ENCODE peak calls at places on chromosomes 1 and 21, in five cellular contexts. One of them, this sample, is unnamed. For H3K4me1, the result is how much of the 10 kb centered on the place peaks cover.

GRCh38 chr21:38520511-38520910 is 22.2 kb upstream of the ERG start:
- DNase-seq in GM23248: no peak
- DNase-seq in prostate gland: no peak
- DNase-seq in tibial artery: no peak
- DNase-seq in Peyer's patch: no peak
- DNase-seq in this sample: no peak

GRCh38 chr1:221714227-221715116 is 27.4 kb downstream of the DUSP10 start:
- DNase-seq in GM23248: no peak
- DNase-seq in tibial artery: no peak
- DNase-seq in prostate gland: no peak
- DNase-seq in Peyer's patch: no peak
- DNase-seq in this sample: no peak

GRCh38 chr1:88595355-88595754 is 88.7 kb upstream of the PKN2 start:
- DNase-seq in Peyer's patch: no peak
- DNase-seq in prostate gland: no peak
- DNase-seq in GM23248: peak
- DNase-seq in tibial artery: no peak
- DNase-seq in this sample: no peak

GRCh38 chr1:228332797-228333738 is 73.6 kb downstream of the TRIM11 start:
- DNase-seq in tibial artery: no peak
- DNase-seq in Peyer's patch: peak
- DNase-seq in prostate gland: no peak
- DNase-seq in GM23248: no peak
- DNase-seq in this sample: peak

GRCh38 chr1:108913105-108913948 is 36.5 kb downstream of the GPSM2 start:
- DNase-seq in Peyer's patch: no peak
- DNase-seq in tibial artery: no peak
- DNase-seq in GM23248: no peak
- DNase-seq in prostate gland: no peak
- DNase-seq in this sample: no peak

GRCh38 chr1:119286587-119287181 is 81.9 kb upstream of the HAO2 start:
- DNase-seq in GM23248: peak
- DNase-seq in tibial artery: no peak
- DNase-seq in prostate gland: peak
- DNase-seq in Peyer's patch: no peak
- DNase-seq in this sample: no peak

GRCh38 chr1:221494670-221495069 is 247.2 kb downstream of the DUSP10 start:
- DNase-seq in tibial artery: no peak
- DNase-seq in prostate gland: no peak
- DNase-seq in GM23248: peak
- DNase-seq in Peyer's patch: no peak
- DNase-seq in this sample: no peak

GRCh38 chr1:78651247-78651646 is 1.6 kb downstream of the IFI44 start:
- DNase-seq in tibial artery: no peak
- DNase-seq in prostate gland: no peak
- DNase-seq in GM23248: no peak
- DNase-seq in Peyer's patch: peak
- DNase-seq in this sample: no peak

GRCh38 chr1:232378266-232379041 is 251.5 kb downstream of the SIPA1L2 start:
- DNase-seq in GM23248: no peak
- DNase-seq in prostate gland: peak
- DNase-seq in Peyer's patch: no peak
- DNase-seq in tibial artery: no peak
- DNase-seq in this sample: no peak

DNA sequence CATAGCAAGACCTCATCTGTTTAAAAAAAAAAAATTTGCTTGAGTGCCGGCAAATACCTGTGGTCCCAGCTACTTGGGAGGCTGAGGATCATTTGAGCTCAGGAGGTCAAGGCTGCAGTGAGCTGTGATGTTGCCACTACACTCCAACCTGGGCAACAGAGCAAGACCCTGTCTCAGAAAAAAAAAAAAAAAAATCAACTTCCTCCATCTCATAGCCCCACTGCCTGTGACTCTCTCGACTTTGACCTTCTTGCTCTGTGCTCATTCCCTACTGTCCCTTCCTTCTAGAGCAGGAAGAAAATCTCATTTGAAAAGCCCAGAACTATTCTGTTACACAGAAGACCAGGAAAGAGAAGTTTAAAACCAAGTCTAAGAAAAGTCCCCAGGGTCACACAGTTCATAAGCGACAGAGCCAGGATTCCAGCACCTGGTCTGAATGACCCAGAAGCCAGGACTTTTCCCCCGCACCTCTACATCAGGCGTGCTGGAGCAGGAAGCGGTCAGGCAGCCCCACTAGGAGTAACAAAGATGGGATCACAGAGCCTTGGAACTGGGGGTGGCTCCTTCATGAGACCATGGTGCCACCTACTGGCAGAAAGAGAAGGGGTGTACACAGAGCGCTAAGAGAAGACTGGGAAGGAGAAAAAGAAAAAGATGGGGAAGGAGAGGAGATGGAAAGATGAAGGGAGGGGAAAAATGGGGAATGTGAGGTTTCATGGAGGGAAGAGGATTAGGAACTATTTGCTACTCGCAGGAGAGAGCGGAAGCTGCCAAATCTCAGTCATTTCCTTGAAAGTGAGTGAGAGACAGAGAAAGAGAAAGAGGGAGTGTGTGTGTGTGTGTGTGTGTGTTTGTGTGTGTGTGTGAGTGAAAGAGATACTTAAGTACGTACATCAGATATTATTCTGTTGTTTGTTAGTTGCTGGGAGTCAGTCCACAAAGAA is 3.1 kb upstream of the P3R3URF start:
- DNase-seq in Peyer's patch: peak
- DNase-seq in prostate gland: peak
- DNase-seq in tibial artery: peak
- DNase-seq in GM23248: peak
- DNase-seq in this sample: peak
- H3K4me1 ChIP-seq in Peyer's patch: under half
- H3K4me1 ChIP-seq in prostate gland: under half
- H3K4me1 ChIP-seq in tibial artery: under half
- H3K4me1 ChIP-seq in GM23248: under half
- H3K4me1 ChIP-seq in this sample: under half

GRCh38 chr1:212595787-212596714 is 12.5 kb upstream of the ATF3 start:
- DNase-seq in GM23248: peak
- DNase-seq in tibial artery: no peak
- DNase-seq in Peyer's patch: peak
- DNase-seq in prostate gland: peak
- DNase-seq in this sample: no peak

GRCh38 chr1:212595229-212595628 is 13.3 kb upstream of the ATF3 start:
- DNase-seq in prostate gland: no peak
- DNase-seq in tibial artery: no peak
- DNase-seq in GM23248: no peak
- DNase-seq in Peyer's patch: no peak
- DNase-seq in this sample: no peak

GRCh38 chr1:212596798-212597197 is 11.8 kb upstream of the ATF3 start:
- DNase-seq in Peyer's patch: no peak
- DNase-seq in GM23248: no peak
- DNase-seq in tibial artery: no peak
- DNase-seq in prostate gland: no peak
- DNase-seq in this sample: no peak

GRCh38 chr1:212600071-212600915 is 8.3 kb upstream of the ATF3 start:
- DNase-seq in GM23248: no peak
- DNase-seq in prostate gland: no peak
- DNase-seq in tibial artery: no peak
- DNase-seq in Peyer's patch: no peak
- DNase-seq in this sample: no peak

DNA sequence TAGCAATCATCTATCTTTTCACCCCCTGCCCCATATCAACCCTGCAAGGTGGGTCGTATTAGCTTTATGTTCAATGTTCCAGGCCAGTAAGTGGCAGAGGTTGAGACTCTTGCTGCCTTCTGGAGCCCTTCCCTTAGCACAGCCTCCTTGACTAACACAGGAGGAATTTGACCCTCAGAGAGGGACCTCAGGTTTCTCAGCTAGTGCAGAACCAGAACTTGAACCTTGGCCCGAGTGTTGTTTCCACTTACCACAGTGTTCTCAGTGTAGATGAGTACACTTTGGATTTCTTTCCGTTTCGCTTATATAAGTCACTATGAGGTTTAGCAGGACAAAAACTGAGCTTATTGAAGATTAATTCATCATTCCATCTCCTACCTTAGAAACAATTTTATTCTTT is 11.1 kb upstream of the ATF3 start:
- DNase-seq in Peyer's patch: peak
- DNase-seq in tibial artery: no peak
- DNase-seq in GM23248: no peak
- DNase-seq in prostate gland: no peak
- DNase-seq in this sample: no peak
- H3K4me1 ChIP-seq in Peyer's patch: under half
- H3K4me1 ChIP-seq in tibial artery: under half
- H3K4me1 ChIP-seq in GM23248: under half
- H3K4me1 ChIP-seq in prostate gland: under half
- H3K4me1 ChIP-seq in this sample: under half

GRCh38 chr1:32651461-32652073 is 559 bp downstream of the RBBP4 start:
- DNase-seq in tibial artery: no peak
- DNase-seq in prostate gland: no peak
- DNase-seq in Peyer's patch: no peak
- DNase-seq in GM23248: peak
- DNase-seq in this sample: no peak

GRCh38 chr1:32650752-32651460 is at the start of gene RBBP4:
- DNase-seq in tibial artery: peak
- DNase-seq in prostate gland: peak
- DNase-seq in Peyer's patch: peak
- DNase-seq in GM23248: peak
- DNase-seq in this sample: peak

GRCh38 chr1:32652244-32652962 is 1.4 kb downstream of the RBBP4 start:
- DNase-seq in tibial artery: no peak
- DNase-seq in prostate gland: no peak
- DNase-seq in Peyer's patch: no peak
- DNase-seq in GM23248: no peak
- DNase-seq in this sample: no peak

GRCh38 chr1:32647308-32648134 is 2.8 kb downstream of the ZBTB8OS start:
- DNase-seq in GM23248: no peak
- DNase-seq in Peyer's patch: no peak
- DNase-seq in tibial artery: no peak
- DNase-seq in prostate gland: no peak
- DNase-seq in this sample: peak

DNA sequence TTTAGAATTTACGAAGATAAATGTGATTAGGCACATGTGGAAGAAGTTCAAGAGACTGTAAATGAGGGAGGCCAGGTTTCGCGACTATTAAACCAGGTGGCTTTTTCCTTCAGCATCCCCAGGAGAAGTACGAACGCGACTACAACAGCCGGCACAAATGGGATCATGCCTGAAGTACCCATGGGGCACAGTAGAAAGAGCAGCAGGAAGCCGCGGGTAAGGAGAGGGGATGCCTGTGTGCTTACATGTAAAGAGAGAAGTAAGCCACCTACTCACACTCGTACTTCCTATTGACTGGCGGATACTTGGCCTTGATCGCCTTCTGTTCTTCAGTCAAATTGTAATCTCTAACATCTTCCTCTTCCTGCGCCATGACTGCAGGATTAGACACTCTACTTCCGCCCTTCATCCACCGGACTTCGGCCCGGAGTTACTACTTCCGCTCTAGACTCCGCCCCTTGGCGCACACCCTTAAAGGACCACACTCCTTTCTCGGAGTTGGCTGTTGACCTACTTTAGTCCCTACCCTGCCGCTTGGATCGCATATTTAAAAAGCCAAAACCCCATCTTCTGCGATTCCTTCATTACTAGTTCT is at the start of gene ZBTB8OS:
- DNase-seq in Peyer's patch: peak
- DNase-seq in GM23248: peak
- DNase-seq in tibial artery: peak
- DNase-seq in prostate gland: peak
- DNase-seq in this sample: peak
- H3K4me1 ChIP-seq in Peyer's patch: under half
- H3K4me1 ChIP-seq in GM23248: under half
- H3K4me1 ChIP-seq in tibial artery: under half
- H3K4me1 ChIP-seq in prostate gland: under half
- H3K4me1 ChIP-seq in this sample: under half

DNA sequence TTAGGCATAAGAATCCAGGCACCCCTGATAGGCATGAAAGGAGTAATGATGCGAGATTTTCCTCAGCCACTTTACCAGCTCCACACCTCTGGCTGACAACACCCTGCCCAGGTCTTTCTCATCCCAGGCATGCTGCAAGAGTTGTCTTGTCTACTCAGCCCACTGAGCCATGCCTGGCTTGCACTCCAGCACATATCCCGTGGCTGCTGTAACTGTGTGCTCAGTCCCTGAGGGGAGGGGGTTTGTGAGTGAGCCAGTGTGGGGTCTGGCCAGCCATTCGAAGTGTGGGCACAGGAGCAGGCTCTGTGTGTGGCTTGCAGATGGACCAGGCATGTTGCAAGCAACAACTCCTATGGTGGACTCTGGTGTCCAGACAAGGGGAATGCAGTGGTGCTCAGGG is 529.6 kb downstream of the ADGRL2 start:
- DNase-seq in Peyer's patch: no peak
- DNase-seq in tibial artery: no peak
- DNase-seq in GM23248: no peak
- DNase-seq in prostate gland: no peak
- DNase-seq in this sample: no peak
- H3K4me1 ChIP-seq in Peyer's patch: under half
- H3K4me1 ChIP-seq in tibial artery: under half
- H3K4me1 ChIP-seq in GM23248: under half
- H3K4me1 ChIP-seq in prostate gland: under half
- H3K4me1 ChIP-seq in this sample: under half

DNA sequence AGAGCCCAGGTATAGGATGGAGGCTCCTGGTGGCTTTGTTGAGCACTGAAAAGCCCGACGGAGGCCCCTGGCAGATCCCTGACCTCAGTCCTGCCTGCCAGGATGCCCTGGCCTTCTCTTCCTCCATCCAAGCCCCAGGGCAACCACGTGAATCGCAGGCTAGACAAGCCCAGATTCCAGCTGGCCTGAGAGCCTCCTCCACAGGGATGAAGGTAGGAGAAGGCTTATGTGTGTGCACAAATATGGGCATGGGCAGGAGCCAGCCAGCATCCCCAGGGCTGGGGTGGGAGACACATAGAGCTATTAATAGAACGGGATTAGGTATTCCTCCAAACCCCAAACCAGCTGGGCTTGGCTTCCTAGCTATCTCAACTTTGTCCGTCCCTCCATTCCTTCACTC is 4.0 kb upstream of the EXTL1 start:
- DNase-seq in GM23248: peak
- DNase-seq in tibial artery: no peak
- DNase-seq in prostate gland: no peak
- DNase-seq in Peyer's patch: no peak
- DNase-seq in this sample: no peak
- H3K4me1 ChIP-seq in GM23248: half or more
- H3K4me1 ChIP-seq in tibial artery: under half
- H3K4me1 ChIP-seq in prostate gland: under half
- H3K4me1 ChIP-seq in Peyer's patch: under half
- H3K4me1 ChIP-seq in this sample: under half

This sample was measured in ascending aorta.